ENCODE peak calls at places on chromosomes 13 and 19, in nine cellular contexts. G is left cardiac atrium; Q is left lobe of liver; E is AG08396; K is activated CD4-positive, CD25-positive, alpha-beta regulatory T cell treated with anti-CD3 and anti-CD28 coated beads, Interleukin-2, amount 50 U/mL, for 72 hours; F is iPS-NIHi11; A is nephron progenitor cell; W is stimulated activated CD8-positive, alpha-beta memory T cell treated with anti-CD3 and anti-CD28 coated beads, Interleukin-12 subunit alpha, Interleukin-12 subunit beta, amount 100 ng/mL, for 4 hours; Y is C1 segment of cervical spinal cord. D is an unnamed sample.

GRCh38 chr19:38394488-38394887 is 6.0 kb downstream of the SPRED3 start:
- DNase-seq in G (peak), Q (no peak), E (no peak), K (peak), F (peak), A (peak), W (peak), Y (no peak), D (no peak)

GRCh38 chr13:54486421-54487166 is 1458.0 kb downstream of the OLFM4 start:
- DNase-seq in G (no peak), Q (no peak), E (no peak), K (no peak), F (no peak), A (no peak), W (no peak), Y (no peak), D (no peak)

GRCh38 chr13:49791753-49792549 is 531 bp downstream of the KPNA3 start:
- DNase-seq in G (peak), Q (peak), E (peak), K (peak), F (peak), A (peak), W (peak), Y (peak), D (no peak)

GRCh38 chr19:34960940-34961679 is 2.9 kb downstream of the ZNF792 start:
- DNase-seq in G (no peak), Q (no peak), E (peak), K (no peak), F (no peak), A (no peak), W (no peak), Y (no peak), D (no peak)

GRCh38 chr13:113224486-113224885 is 15.1 kb downstream of the CUL4A start:
- DNase-seq in G (peak), Q (no peak), E (no peak), K (no peak), F (no peak), A (no peak), W (no peak), Y (no peak), D (no peak)

GRCh38 chr19:51448011-51448744 is 10.1 kb downstream of the SIGLEC8 start:
- DNase-seq in G (no peak), Q (no peak), E (no peak), K (no peak), F (no peak), A (no peak), W (no peak), Y (no peak), D (no peak)

GRCh38 chr13:72109863-72110262 is 242.9 kb upstream of the DACH1 start:
- DNase-seq in G (no peak), Q (no peak), E (no peak), K (no peak), F (no peak), A (no peak), W (no peak), Y (no peak), D (no peak)

GRCh38 chr13:77384999-77385398 is 58.1 kb upstream of the MYCBP2 start:
- DNase-seq in G (no peak), Q (no peak), E (no peak), K (no peak), F (no peak), A (no peak), W (no peak), Y (no peak), D (no peak)

GRCh38 chr13:94209110-94209509 is 270.4 kb downstream of the DCT start:
- DNase-seq in G (no peak), Q (no peak), E (no peak), K (no peak), F (no peak), A (no peak), W (no peak), Y (no peak), D (peak)

GRCh38 chr13:38657191-38657590 is 29.7 kb upstream of the FREM2 start:
- DNase-seq in G (no peak), Q (no peak), E (no peak), K (no peak), F (no peak), A (no peak), W (no peak), Y (no peak), D (peak)

GRCh38 chr13:30864352-30865130 is 41.5 kb upstream of the MEDAG start:
- DNase-seq in G (no peak), Q (no peak), E (no peak), K (no peak), F (no peak), A (no peak), W (no peak), Y (no peak), D (no peak)

GRCh38 chr19:50669319-50670101 is 20.3 kb downstream of the C19orf81 start:
- DNase-seq in G (no peak), Q (no peak), E (peak), K (peak), F (peak), A (peak), W (no peak), Y (no peak), D (peak)

GRCh38 chr13:114049626-114050101 is 75.8 kb upstream of the C13orf46 start:
- DNase-seq in G (no peak), Q (no peak), E (no peak), K (no peak), F (no peak), A (no peak), W (no peak), Y (no peak), D (no peak)

GRCh38 chr13:97231832-97232201 is 9.7 kb downstream of the MBNL2 start:
- DNase-seq in G (no peak), Q (no peak), E (no peak), K (no peak), F (no peak), A (no peak), W (no peak), Y (no peak), D (no peak)

GRCh38 chr13:30746816-30747215 is 11.5 kb downstream of the ALOX5AP start:
- DNase-seq in G (no peak), Q (no peak), E (no peak), K (no peak), F (no peak), A (no peak), W (no peak), Y (no peak), D (no peak)

GRCh38 chr19:48059331-48059730 is 15.5 kb upstream of the CABP5 start:
- DNase-seq in G (no peak), Q (no peak), E (no peak), K (no peak), F (no peak), A (no peak), W (no peak), Y (no peak), D (no peak)

GRCh38 chr19:47215581-47215980 is 15.4 kb downstream of the BBC3 start:
- DNase-seq in G (no peak), Q (no peak), E (no peak), K (no peak), F (no peak), A (no peak), W (no peak), Y (no peak), D (no peak)

GRCh38 chr13:39656325-39656677 is 839 bp downstream of the COG6 start:
- DNase-seq in G (no peak), Q (no peak), E (no peak), K (no peak), F (no peak), A (no peak), W (no peak), Y (no peak), D (no peak)

GRCh38 chr13:62512194-62513141 is 1096.8 kb upstream of the PCDH20 start:
- DNase-seq in G (no peak), Q (no peak), E (no peak), K (no peak), F (peak), A (peak), W (no peak), Y (no peak), D (peak)

GRCh38 chr13:30861836-30862467 is 44.1 kb upstream of the MEDAG start:
- DNase-seq in G (no peak), Q (no peak), E (no peak), K (no peak), F (no peak), A (no peak), W (no peak), Y (no peak), D (no peak)

GRCh38 chr19:41351339-41352245 is 2.1 kb downstream of the TGFB1 start:
- DNase-seq in G (peak), Q (peak), E (peak), K (peak), F (peak), A (peak), W (peak), Y (peak), D (no peak)

GRCh38 chr19:48636859-48637448 is at the start of gene DBP:
- DNase-seq in G (peak), Q (peak), E (peak), K (peak), F (no peak), A (peak), W (no peak), Y (no peak), D (no peak)

GRCh38 chr13:101144808-101145419 is 271.4 kb downstream of the NALCN start:
- DNase-seq in G (no peak), Q (no peak), E (peak), K (no peak), F (peak), A (peak), W (no peak), Y (no peak), D (no peak)

GRCh38 chr19:10271543-10272086 is 695 bp downstream of the ICAM1 start:
- DNase-seq in G (no peak), Q (no peak), E (no peak), K (peak), F (no peak), A (no peak), W (peak), Y (no peak), D (no peak)